ENCODE peak calls at places on chromosome 2, in six cellular contexts. T is psoas muscle; S is foreskin fibroblast; K is CD4-positive, alpha-beta T cell; M is epithelial cell of esophagus; F is GM23338. R is an unnamed sample.

GRCh38 chr2:46072146-46072820 is 224.9 kb upstream of the EPAS1 start:
- DNase-seq in T (no peak), S (peak), K (no peak), M (no peak), F (no peak), R (no peak)

GRCh38 chr2:180829261-180829660 is 151.1 kb upstream of the UBE2E3 start:
- DNase-seq in T (no peak), S (peak), K (no peak), M (peak), F (no peak), R (no peak)

GRCh38 chr2:70525032-70525431 is 28.6 kb downstream of the TGFA start:
- DNase-seq in T (no peak), S (no peak), K (no peak), M (peak), F (no peak), R (no peak)

GRCh38 chr2:215833531-215834162 is 179.7 kb downstream of the MREG start:
- DNase-seq in T (no peak), S (peak), K (no peak), M (peak), F (peak), R (no peak)

GRCh38 chr2:124704056-124704644 is 679.1 kb downstream of the CNTNAP5 start:
- DNase-seq in T (no peak), S (no peak), K (no peak), M (no peak), F (no peak), R (no peak)

GRCh38 chr2:166882851-166883250 is 5.4 kb upstream of the XIRP2 start:
- DNase-seq in T (no peak), S (no peak), K (no peak), M (no peak), F (no peak), R (no peak)

GRCh38 chr2:203808041-203808750 is 59.4 kb upstream of the CTLA4 start:
- DNase-seq in T (no peak), S (peak), K (no peak), M (peak), F (peak), R (no peak)

GRCh38 chr2:143955416-143956075 is 564.4 kb downstream of the ZEB2 start:
- DNase-seq in T (no peak), S (peak), K (no peak), M (peak), F (no peak), R (no peak)

GRCh38 chr2:11798946-11799495 is 52.6 kb downstream of the LPIN1 start:
- DNase-seq in T (no peak), S (no peak), K (no peak), M (no peak), F (no peak), R (no peak)

GRCh38 chr2:6392966-6393365 is 472.7 kb downstream of the CMPK2 start:
- DNase-seq in T (no peak), S (peak), K (no peak), M (no peak), F (no peak), R (peak)

GRCh38 chr2:33443272-33443829 is 33.1 kb upstream of the RASGRP3 start:
- DNase-seq in T (no peak), S (peak), K (no peak), M (no peak), F (no peak), R (no peak)

DNA sequence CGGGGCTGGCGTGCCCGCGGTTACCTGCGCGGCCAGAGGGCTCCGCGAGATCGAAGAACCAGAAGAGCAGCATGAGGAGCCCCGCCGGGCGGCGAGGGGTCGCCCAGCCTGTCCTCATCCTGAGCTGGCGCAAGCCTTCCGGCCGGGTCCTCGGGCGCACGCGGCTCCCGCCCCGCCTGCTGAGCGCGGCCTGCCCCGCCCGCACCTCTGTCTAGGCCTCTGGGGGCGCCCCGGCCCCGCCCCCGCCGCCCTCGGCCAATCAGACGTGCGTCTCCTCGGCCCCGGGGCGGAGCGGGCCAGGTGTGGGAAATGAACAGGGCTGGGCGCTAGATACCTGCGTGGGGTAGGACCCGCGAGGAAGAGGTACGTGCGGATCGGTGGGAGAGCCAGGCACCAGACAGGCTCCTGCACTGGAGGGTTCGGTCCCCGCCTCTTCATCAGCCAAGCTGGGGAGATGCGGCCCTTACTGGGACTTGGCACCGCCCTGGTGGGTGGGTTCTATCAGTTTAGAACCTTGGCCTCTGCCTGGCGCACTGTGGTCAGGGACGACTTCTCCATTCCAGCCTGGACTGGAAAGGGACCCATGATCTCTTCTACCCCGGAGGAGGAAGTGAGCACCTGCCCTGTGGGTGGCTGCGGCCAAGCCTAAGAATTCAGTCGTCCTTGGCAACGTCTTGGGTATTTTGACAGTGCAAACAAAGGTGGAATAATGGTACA is 106.7 kb upstream of the CD302 start:
- DNase-seq in T (peak), S (peak), K (peak), M (peak), F (peak), R (peak)
- TF ChIP-seq CTCF in T (no peak), S (no peak), K (no peak), M (no peak), F (no peak), R (no peak)

GRCh38 chr2:150424361-150424760 is 63.1 kb downstream of the RND3 start:
- DNase-seq in T (no peak), S (no peak), K (no peak), M (no peak), F (no peak), R (no peak)

GRCh38 chr2:150421252-150421651 is 66.2 kb downstream of the RND3 start:
- DNase-seq in T (no peak), S (no peak), K (no peak), M (no peak), F (no peak), R (no peak)

GRCh38 chr2:150426724-150427123 is 60.7 kb downstream of the RND3 start:
- DNase-seq in T (no peak), S (no peak), K (no peak), M (no peak), F (no peak), R (no peak)

GRCh38 chr2:150426315-150426714 is 61.2 kb downstream of the RND3 start:
- DNase-seq in T (no peak), S (no peak), K (no peak), M (no peak), F (no peak), R (no peak)

DNA sequence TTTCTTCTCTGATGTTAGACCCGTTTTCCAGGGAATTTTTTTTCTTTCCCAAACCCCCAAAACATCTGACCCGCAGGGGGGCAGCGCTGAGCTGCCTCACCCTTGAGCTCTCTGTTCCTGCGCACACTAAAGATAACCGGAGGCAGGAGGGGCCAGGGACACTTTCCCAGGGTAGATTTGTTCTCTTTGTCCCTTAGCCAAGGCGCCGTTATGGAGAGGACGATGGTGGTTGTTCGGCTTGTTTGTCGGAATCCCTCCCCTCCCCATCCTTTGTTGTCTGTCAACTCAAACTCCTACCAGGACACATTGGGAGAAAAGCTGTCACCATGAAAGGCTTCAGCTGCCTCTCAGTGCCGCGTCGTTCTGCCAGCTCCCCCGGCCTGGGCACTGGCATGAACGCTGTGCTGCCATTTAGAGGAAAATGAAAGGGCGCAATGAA is 62.3 kb downstream of the RND3 start:
- DNase-seq in T (no peak), S (no peak), K (no peak), M (peak), F (peak), R (no peak)
- TF ChIP-seq CTCF in T (no peak), S (no peak), K (no peak), M (peak), F (peak), R (no peak)

GRCh38 chr2:62197609-62198236 is 1.8 kb downstream of the B3GNT2 start:
- DNase-seq in T (peak), S (peak), K (no peak), M (peak), F (peak), R (no peak)
- TF ChIP-seq CTCF in T (no peak), S (no peak), K (peak), M (no peak), F (no peak), R (no peak)

DNA sequence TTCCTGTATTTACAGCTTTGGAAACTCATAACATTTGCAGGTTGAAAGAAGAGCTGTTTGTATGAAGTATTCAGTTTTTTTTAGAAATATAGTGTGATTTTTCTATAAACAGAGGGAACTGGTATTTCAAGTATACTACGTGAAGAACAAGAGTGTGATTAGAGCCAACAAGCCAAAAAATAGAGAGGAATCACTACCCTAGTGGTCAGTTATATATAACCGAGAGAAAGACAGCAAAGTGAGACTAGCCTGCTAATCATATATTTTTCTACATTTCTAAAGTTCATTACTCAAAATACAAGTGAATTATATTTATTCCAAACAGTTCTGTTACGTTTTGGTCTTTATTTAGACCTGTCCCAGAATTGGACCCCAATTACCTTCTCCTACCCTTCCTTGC is 444.8 kb upstream of the NRP2 start:
- DNase-seq in T (no peak), S (no peak), K (no peak), M (no peak), F (peak), R (no peak)
- TF ChIP-seq CTCF in T (peak), S (no peak), K (no peak), M (no peak), F (no peak), R (no peak)

GRCh38 chr2:42087857-42088195 is 40.0 kb downstream of the PKDCC start:
- DNase-seq in T (no peak), S (no peak), K (no peak), M (no peak), F (no peak), R (no peak)

GRCh38 chr2:42087137-42087856 is 39.5 kb downstream of the PKDCC start:
- DNase-seq in T (no peak), S (no peak), K (no peak), M (no peak), F (no peak), R (no peak)

GRCh38 chr2:42084231-42084671 is 36.4 kb downstream of the PKDCC start:
- DNase-seq in T (peak), S (peak), K (no peak), M (no peak), F (no peak), R (no peak)

GRCh38 chr2:42085706-42086487 is 38.1 kb downstream of the PKDCC start:
- DNase-seq in T (no peak), S (no peak), K (no peak), M (no peak), F (no peak), R (no peak)

GRCh38 chr2:42086500-42086953 is 38.7 kb downstream of the PKDCC start:
- DNase-seq in T (no peak), S (peak), K (no peak), M (peak), F (peak), R (peak)
- TF ChIP-seq CTCF in T (peak), S (peak), K (peak), M (peak), F (peak), R (peak)

R was measured in GM20000.